ENCODE peak calls at places on chromosomes 11 and 22, in five cellular contexts. R is substantia nigra; O is HCEC 1CT; I is stimulated activated effector memory CD8-positive, alpha-beta T cell treated with anti-CD3 and anti-CD28 coated beads, Interleukin-12 subunit alpha, Interleukin-12 subunit beta, amount 100 ng/mL, for 72 hours; N is T-cell. H is an unnamed sample.

GRCh38 chr11:72573380-72573949 is 100.8 kb downstream of the PDE2A start:
- DNase-seq in O (peak), R (no peak), I (no peak), N (no peak), H (no peak)

GRCh38 chr11:12057299-12057980 is 49.0 kb upstream of the DKK3 start:
- DNase-seq in O (no peak), R (no peak), N (no peak), I (no peak), H (no peak)

GRCh38 chr22:45997775-45998637 is 21.0 kb upstream of the WNT7B start:
- DNase-seq in O (peak), N (no peak), I (no peak), R (no peak), H (no peak)

GRCh38 chr22:24450600-24450999 is 23.2 kb downstream of the ADORA2A start:
- DNase-seq in O (no peak), R (no peak), I (no peak), N (no peak), H (no peak)

GRCh38 chr11:108697872-108698473 is 33.1 kb downstream of the DDX10 start:
- DNase-seq in O (peak), R (peak), I (no peak), N (peak), H (no peak)

GRCh38 chr11:35304900-35305299 is 114.5 kb downstream of the SLC1A2 start:
- DNase-seq in N (no peak), R (no peak), I (no peak), O (no peak), H (no peak)

GRCh38 chr22:23522642-23523251 is 57.3 kb downstream of the IGLL1 start:
- DNase-seq in N (no peak), R (no peak), O (no peak), I (no peak), H (no peak)

GRCh38 chr11:58927393-58928081 is 11.8 kb upstream of the GLYATL1 start:
- DNase-seq in N (peak), I (no peak), O (peak), R (no peak), H (no peak)

GRCh38 chr11:46521947-46522681 is 71.7 kb downstream of the AMBRA1 start:
- DNase-seq in R (no peak), O (peak), I (no peak), N (no peak), H (no peak)

GRCh38 chr11:78224906-78225420 is 36.2 kb downstream of the USP35 start:
- DNase-seq in R (no peak), N (no peak), I (no peak), O (no peak), H (no peak)

GRCh38 chr22:29820941-29821789 is 16.9 kb downstream of the ASCC2 start:
- DNase-seq in O (peak), R (no peak), N (no peak), I (peak), H (peak)

GRCh38 chr22:44665115-44665514 is 36.9 kb upstream of the PRR5 start:
- DNase-seq in O (no peak), N (no peak), R (peak), I (no peak), H (peak)

GRCh38 chr11:123072279-123072678 is 10.3 kb upstream of the HSPA8 start:
- DNase-seq in R (no peak), O (no peak), I (no peak), N (no peak), H (no peak)

GRCh38 chr22:50672471-50673230 is at the start of gene SHANK3:
- DNase-seq in N (no peak), R (no peak), O (no peak), I (no peak), H (no peak)

GRCh38 chr22:37053310-37054077 is 2.0 kb downstream of the KCTD17 start:
- DNase-seq in O (no peak), I (no peak), N (no peak), R (no peak), H (no peak)

GRCh38 chr11:70002433-70002832 is 75.7 kb upstream of the ANO1 start:
- DNase-seq in I (no peak), R (no peak), O (no peak), N (no peak), H (no peak)

GRCh38 chr11:113273720-113274119 is 40.7 kb upstream of the TTC12 start:
- DNase-seq in I (no peak), R (no peak), N (no peak), O (no peak), H (no peak)

GRCh38 chr11:128904872-128905344 is 13.8 kb downstream of the KCNJ5 start:
- DNase-seq in I (no peak), R (no peak), O (no peak), N (no peak), H (no peak)

GRCh38 chr11:130133716-130134115 is 25.9 kb upstream of the ST14 start:
- DNase-seq in O (no peak), I (no peak), N (no peak), R (no peak), H (no peak)

GRCh38 chr11:109140857-109141515 is 281.0 kb upstream of the C11orf87 start:
- DNase-seq in I (no peak), R (no peak), N (no peak), O (no peak), H (no peak)

GRCh38 chr22:39351689-39352214 is 2.0 kb downstream of the SYNGR1 start:
- DNase-seq in O (no peak), N (no peak), R (no peak), I (no peak), H (no peak)

GRCh38 chr22:45645150-45645525 is 26.5 kb upstream of the ATXN10 start:
- DNase-seq in N (no peak), R (no peak), I (no peak), O (no peak), H (no peak)

GRCh38 chr11:111465400-111465799 is 46.8 kb downstream of the BTG4 start:
- DNase-seq in R (no peak), N (no peak), I (no peak), O (peak), H (no peak)

GRCh38 chr11:95066721-95067041 is at the start of gene SRSF8:
- DNase-seq in O (no peak), I (no peak), R (no peak), N (no peak), H (no peak)

GRCh38 chr22:41780714-41781507 is 19.6 kb upstream of the CCDC134 start:
- DNase-seq in I (peak), N (peak), O (peak), R (no peak), H (no peak)

GRCh38 chr22:38285015-38285414 is 12.2 kb upstream of the TMEM184B start:
- DNase-seq in O (no peak), R (no peak), I (no peak), N (no peak), H (no peak)

GRCh38 chr11:11709447-11710239 is 87.8 kb upstream of the GALNT18 start:
- DNase-seq in R (no peak), N (no peak), I (no peak), O (no peak), H (no peak)

GRCh38 chr22:45181240-45181639 is 17.5 kb downstream of the NUP50 start:
- DNase-seq in R (no peak), I (no peak), N (no peak), O (no peak), H (no peak)

GRCh38 chr11:47983464-47984397 is 3.4 kb downstream of the PTPRJ start:
- DNase-seq in I (no peak), O (no peak), N (no peak), R (no peak), H (no peak)

GRCh38 chr11:122363306-122363705 is 247.3 kb upstream of the BLID start:
- DNase-seq in I (no peak), N (no peak), O (no peak), R (no peak), H (no peak)

GRCh38 chr11:69352715-69353325 is 58.9 kb downstream of the MYEOV start:
- DNase-seq in O (peak), I (no peak), N (no peak), R (no peak), H (no peak)

GRCh38 chr22:29071261-29072045 is 1.4 kb upstream of the KREMEN1 start:
- DNase-seq in R (no peak), I (peak), N (no peak), O (peak), H (no peak)

GRCh38 chr22:24497879-24498278 is 2.7 kb downstream of the UPB1 start:
- DNase-seq in I (no peak), N (no peak), O (no peak), R (no peak), H (no peak)

GRCh38 chr22:43272301-43272700 is 70.9 kb downstream of the SCUBE1 start:
- DNase-seq in O (peak), R (no peak), N (no peak), I (no peak), H (no peak)